ENCODE peak calls at places on chromosomes 5 and 9, in four cellular contexts. One of them, this sample, is unnamed.

GRCh38 chr5:145587308-145588071 is 247.7 kb downstream of the PRELID2 start:
- DNase-seq in B cell: no peak
- DNase-seq in stimulated activated CD4-positive, alpha-beta T cell treated with anti-CD3 and anti-CD28 coated beads, Interleukin-1b, Interleukin-23, amount 100 ng/mL, for 1 hour: no peak
- DNase-seq in A549: peak
- DNase-seq in this sample: no peak

GRCh38 chr9:105191508-105192118 is 52.8 kb upstream of the SLC44A1 start:
- DNase-seq in B cell: no peak
- DNase-seq in stimulated activated CD4-positive, alpha-beta T cell treated with anti-CD3 and anti-CD28 coated beads, Interleukin-1b, Interleukin-23, amount 100 ng/mL, for 1 hour: no peak
- DNase-seq in A549: peak
- DNase-seq in this sample: no peak

GRCh38 chr5:122498163-122498562 is 186.1 kb downstream of the SNCAIP start:
- DNase-seq in B cell: no peak
- DNase-seq in stimulated activated CD4-positive, alpha-beta T cell treated with anti-CD3 and anti-CD28 coated beads, Interleukin-1b, Interleukin-23, amount 100 ng/mL, for 1 hour: no peak
- DNase-seq in A549: no peak
- DNase-seq in this sample: no peak

GRCh38 chr5:90747175-90747574 is 188.6 kb downstream of the ADGRV1 start:
- DNase-seq in B cell: no peak
- DNase-seq in stimulated activated CD4-positive, alpha-beta T cell treated with anti-CD3 and anti-CD28 coated beads, Interleukin-1b, Interleukin-23, amount 100 ng/mL, for 1 hour: no peak
- DNase-seq in A549: no peak
- DNase-seq in this sample: no peak

GRCh38 chr9:132622144-132622543 is 39.7 kb downstream of the BARHL1 start:
- DNase-seq in B cell: no peak
- DNase-seq in stimulated activated CD4-positive, alpha-beta T cell treated with anti-CD3 and anti-CD28 coated beads, Interleukin-1b, Interleukin-23, amount 100 ng/mL, for 1 hour: no peak
- DNase-seq in A549: no peak
- DNase-seq in this sample: no peak

GRCh38 chr9:109504689-109505088 is 6.6 kb upstream of the PTPN3 start:
- DNase-seq in B cell: no peak
- DNase-seq in stimulated activated CD4-positive, alpha-beta T cell treated with anti-CD3 and anti-CD28 coated beads, Interleukin-1b, Interleukin-23, amount 100 ng/mL, for 1 hour: no peak
- DNase-seq in A549: no peak
- DNase-seq in this sample: no peak

GRCh38 chr5:75260708-75261107 is 24.0 kb upstream of the ANKRD31 start:
- DNase-seq in B cell: no peak
- DNase-seq in stimulated activated CD4-positive, alpha-beta T cell treated with anti-CD3 and anti-CD28 coated beads, Interleukin-1b, Interleukin-23, amount 100 ng/mL, for 1 hour: no peak
- DNase-seq in A549: no peak
- DNase-seq in this sample: no peak

GRCh38 chr5:56737002-56737621 is 78.2 kb upstream of the MAP3K1 start:
- DNase-seq in B cell: no peak
- DNase-seq in stimulated activated CD4-positive, alpha-beta T cell treated with anti-CD3 and anti-CD28 coated beads, Interleukin-1b, Interleukin-23, amount 100 ng/mL, for 1 hour: no peak
- DNase-seq in A549: no peak
- DNase-seq in this sample: no peak